ENCODE peak calls at places on chromosomes 6 and 20, in nine cellular contexts. I, Y, M, W, Q, D, E, N and X are unnamed samples.

GRCh38 chr6:136173519-136174507 is 76.3 kb downstream of the MTFR2 start:
- DNase-seq in I (peak), Y (no peak), M (peak), W (peak), Q (peak), D (peak), E (no peak), N (no peak), X (no peak)

GRCh38 chr6:121435444-121436069 is at the start of gene GJA1:
- DNase-seq in I (peak), Y (peak), M (peak), W (peak), Q (no peak), D (peak), E (peak), N (peak), X (peak)

GRCh38 chr6:156778615-156779205 is 1.5 kb downstream of the ARID1B start:
- DNase-seq in I (peak), Y (peak), M (no peak), W (no peak), Q (peak), D (peak), E (no peak), N (peak), X (no peak)

GRCh38 chr20:37393196-37393862 is 47.4 kb downstream of the SRC start:
- DNase-seq in I (no peak), Y (no peak), M (no peak), W (no peak), Q (no peak), D (no peak), E (no peak), N (no peak), X (no peak)

GRCh38 chr6:45445749-45446454 is 68.2 kb upstream of the SUPT3H start:
- DNase-seq in I (peak), Y (peak), M (peak), W (peak), Q (peak), D (no peak), E (no peak), N (peak), X (peak)

GRCh38 chr6:111973897-111974639 is 79.8 kb upstream of the CCN6 start:
- DNase-seq in I (no peak), Y (no peak), M (peak), W (no peak), Q (no peak), D (no peak), E (no peak), N (no peak), X (no peak)

GRCh38 chr6:45681860-45682488 is 304.2 kb upstream of the SUPT3H start:
- DNase-seq in I (no peak), Y (no peak), M (no peak), W (no peak), Q (no peak), D (no peak), E (no peak), N (no peak), X (no peak)

GRCh38 chr6:151763303-151763702 is 44.2 kb upstream of the ESR1 start:
- DNase-seq in I (no peak), Y (peak), M (peak), W (no peak), Q (no peak), D (no peak), E (no peak), N (no peak), X (peak)

GRCh38 chr6:52049252-52050050 is 38.0 kb downstream of the PKHD1 start:
- DNase-seq in I (no peak), Y (peak), M (peak), W (no peak), Q (no peak), D (no peak), E (no peak), N (peak), X (peak)

GRCh38 chr20:20102163-20102562 is 49.8 kb downstream of the CFAP61 start:
- DNase-seq in I (no peak), Y (no peak), M (no peak), W (no peak), Q (no peak), D (no peak), E (no peak), N (no peak), X (no peak)

GRCh38 chr20:36405255-36405654 is 99.1 kb downstream of the DLGAP4 start:
- DNase-seq in I (no peak), Y (no peak), M (no peak), W (no peak), Q (no peak), D (no peak), E (no peak), N (no peak), X (no peak)

GRCh38 chr6:129672883-129673631 is 36.9 kb downstream of the ARHGAP18 start:
- DNase-seq in I (no peak), Y (no peak), M (peak), W (peak), Q (no peak), D (no peak), E (no peak), N (no peak), X (peak)

GRCh38 chr6:109678240-109678639 is 12.8 kb downstream of the AK9 start:
- DNase-seq in I (no peak), Y (no peak), M (no peak), W (no peak), Q (no peak), D (no peak), E (no peak), N (no peak), X (no peak)

GRCh38 chr20:41032243-41032642 is 3.6 kb downstream of the TOP1 start:
- DNase-seq in I (no peak), Y (no peak), M (peak), W (no peak), Q (no peak), D (no peak), E (no peak), N (no peak), X (no peak)

GRCh38 chr20:64113796-64114355 is 6.5 kb upstream of the NPBWR2 start:
- DNase-seq in I (no peak), Y (peak), M (no peak), W (no peak), Q (no peak), D (no peak), E (no peak), N (no peak), X (no peak)

GRCh38 chr6:1024587-1024986 is 287.3 kb upstream of the FOXQ1 start:
- DNase-seq in I (no peak), Y (no peak), M (peak), W (peak), Q (no peak), D (no peak), E (no peak), N (no peak), X (no peak)

GRCh38 chr20:18750735-18751134 is 62.8 kb upstream of the SCP2D1 start:
- DNase-seq in I (no peak), Y (no peak), M (no peak), W (no peak), Q (no peak), D (no peak), E (no peak), N (no peak), X (no peak)

GRCh38 chr6:126720326-126720725 is 380.4 kb downstream of the CENPW start:
- DNase-seq in I (no peak), Y (no peak), M (peak), W (no peak), Q (no peak), D (no peak), E (no peak), N (no peak), X (no peak)

GRCh38 chr6:137271245-137272183 is 52.3 kb upstream of the IFNGR1 start:
- DNase-seq in I (no peak), Y (peak), M (peak), W (peak), Q (no peak), D (no peak), E (no peak), N (peak), X (peak)

GRCh38 chr6:5102266-5102970 is 17.3 kb downstream of the PPP1R3G start:
- DNase-seq in I (no peak), Y (no peak), M (no peak), W (no peak), Q (no peak), D (no peak), E (no peak), N (no peak), X (no peak)

GRCh38 chr6:225121-225721 is 67.1 kb upstream of the DUSP22 start:
- DNase-seq in I (no peak), Y (no peak), M (no peak), W (no peak), Q (no peak), D (no peak), E (no peak), N (no peak), X (peak)

GRCh38 chr6:34867484-34867883 is 20.4 kb downstream of the TAF11 start:
- DNase-seq in I (no peak), Y (peak), M (no peak), W (no peak), Q (no peak), D (no peak), E (no peak), N (peak), X (no peak)
- TF ChIP-seq CTCF in I (no peak), Y (no peak), M (no peak), W (no peak), Q (peak), D (no peak), E (peak), N (no peak), X (no peak)

GRCh38 chr6:43980004-43980795 is 147.1 kb downstream of the MRPL14 start:
- DNase-seq in I (peak), Y (no peak), M (no peak), W (no peak), Q (no peak), D (no peak), E (no peak), N (no peak), X (no peak)

GRCh38 chr6:43979525-43979924 is 147.7 kb downstream of the MRPL14 start:
- DNase-seq in I (peak), Y (no peak), M (no peak), W (no peak), Q (no peak), D (no peak), E (no peak), N (no peak), X (no peak)

GRCh38 chr6:43982084-43982625 is 145.1 kb downstream of the MRPL14 start:
- DNase-seq in I (no peak), Y (no peak), M (no peak), W (no peak), Q (no peak), D (no peak), E (no peak), N (no peak), X (no peak)

GRCh38 chr6:43983191-43983590 is 144.1 kb downstream of the MRPL14 start:
- DNase-seq in I (no peak), Y (no peak), M (no peak), W (no peak), Q (no peak), D (no peak), E (no peak), N (no peak), X (no peak)

DNA sequence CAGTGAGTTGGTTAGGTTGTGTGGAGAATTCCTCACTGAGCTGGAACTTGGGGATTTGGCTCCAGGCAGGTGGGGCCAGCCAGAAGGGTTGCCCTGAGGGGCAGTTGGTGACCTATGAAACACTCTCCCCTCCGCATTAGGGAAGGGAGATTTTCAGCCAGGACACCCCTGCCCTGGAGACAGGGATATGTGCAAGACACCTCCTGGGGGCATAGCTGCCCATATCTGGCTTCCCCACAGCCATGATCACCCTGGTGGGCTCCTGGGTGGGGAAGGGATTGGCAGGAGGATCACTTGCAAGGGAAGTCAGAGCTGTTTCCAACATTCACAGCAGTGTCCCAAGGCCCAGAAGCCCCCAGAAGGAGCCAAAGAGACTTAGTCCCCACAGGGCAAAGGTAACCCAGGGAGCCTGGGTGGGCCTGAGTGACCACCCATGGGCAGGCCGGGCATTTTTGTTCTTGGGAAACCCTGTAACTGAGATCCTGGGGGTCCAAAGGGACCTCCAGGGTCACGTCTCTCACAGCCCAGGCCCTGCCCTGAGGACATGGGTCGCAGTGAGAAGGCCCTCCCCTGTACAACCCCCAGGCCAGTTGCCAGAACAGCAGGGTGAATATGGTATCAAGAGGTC is 145.8 kb downstream of the MRPL14 start:
- DNase-seq in I (no peak), Y (no peak), M (no peak), W (no peak), Q (no peak), D (no peak), E (no peak), N (no peak), X (no peak)
- H3K27ac ChIP-seq in I (no peak), Y (no peak), M (no peak), W (no peak), Q (no peak), D (no peak), E (no peak), N (no peak), X (no peak)

DNA sequence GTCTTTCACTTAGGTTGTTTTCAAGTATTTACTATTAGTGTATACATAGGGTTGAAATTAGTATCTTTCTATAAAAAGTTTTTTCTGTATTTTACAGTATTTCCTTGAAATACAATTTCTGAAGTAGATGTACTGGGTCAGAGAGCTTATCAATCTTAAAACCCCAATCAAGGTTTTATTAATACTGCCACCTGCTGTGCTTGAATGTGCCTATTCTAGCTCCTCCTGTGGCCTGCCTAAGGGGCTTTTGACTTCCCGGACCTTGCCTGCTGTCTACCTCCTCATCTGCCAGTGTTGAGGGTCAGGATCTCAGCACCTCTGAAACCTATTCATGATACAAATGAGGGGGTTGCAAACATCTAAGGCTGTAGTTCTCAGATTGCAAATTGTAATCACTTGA is 9.2 kb downstream of the PACRG start:
- DNase-seq in I (no peak), Y (no peak), M (no peak), W (no peak), Q (no peak), D (no peak), E (no peak), N (no peak), X (no peak)
- TF ChIP-seq CTCF in I (no peak), Y (no peak), M (no peak), W (no peak), Q (peak), D (no peak), E (no peak), N (no peak), X (no peak)

GRCh38 chr20:10603378-10603777 is 70.4 kb downstream of the JAG1 start:
- DNase-seq in I (no peak), Y (no peak), M (no peak), W (no peak), Q (no peak), D (no peak), E (no peak), N (no peak), X (no peak)
- H3K27ac ChIP-seq in I (no peak), Y (no peak), M (peak), W (no peak), Q (peak), D (no peak), E (no peak), N (peak), X (peak)